ENCODE peak calls at places on chromosomes 3 and 15, in seven cellular contexts. N is prostate gland, H is psoas muscle, S is left lung, P is Caco-2, T is lung, Y is Peyer's patch. C is an unnamed sample.

GRCh38 chr3:162168715-162169114 is 672.1 kb downstream of the OTOL1 start:
- DNase-seq in H (no peak), N (no peak), Y (no peak), P (no peak), S (no peak), T (no peak), C (no peak)

GRCh38 chr3:31908391-31909097 is 72.5 kb downstream of the OSBPL10 start:
- DNase-seq in H (no peak), Y (no peak), P (peak; percentile 27), S (no peak), N (no peak), T (no peak), C (no peak)

GRCh38 chr3:148439254-148439822 is 258.4 kb upstream of the AGTR1 start:
- DNase-seq in S (no peak), P (no peak), T (no peak), Y (no peak), H (no peak), N (no peak), C (no peak)

GRCh38 chr15:23038741-23039150 is 623 bp downstream of the TUBGCP5 start:
- DNase-seq in H (no peak), T (no peak), P (no peak), S (no peak), Y (no peak), N (no peak), C (no peak)

GRCh38 chr3:72665701-72666443 is 182.4 kb downstream of the SHQ1 start:
- DNase-seq in Y (peak; percentile 44), T (peak; percentile 48), S (no peak), H (no peak), P (peak; percentile 67), N (peak; percentile 33), C (no peak)

GRCh38 chr15:70272565-70273355 is 175.0 kb upstream of the TLE3 start:
- DNase-seq in N (no peak), T (no peak), S (no peak), P (peak; percentile 30), H (no peak), Y (no peak), C (no peak)

GRCh38 chr3:168186293-168186983 is 90.7 kb upstream of the GOLIM4 start:
- DNase-seq in T (no peak), N (no peak), Y (no peak), H (no peak), S (no peak), P (no peak), C (no peak)

GRCh38 chr15:34776706-34777105 is 18.6 kb downstream of the ACTC1 start:
- DNase-seq in P (no peak), H (no peak), S (no peak), Y (no peak), T (no peak), N (no peak), C (no peak)

GRCh38 chr3:105367063-105367405 is 325 bp downstream of the ALCAM start:
- DNase-seq in Y (peak; percentile 28), H (no peak), P (peak; percentile 4), N (peak; percentile 17), T (peak; percentile 31), S (peak; percentile 84), C (peak; percentile 77)

GRCh38 chr15:63473999-63474809 is 30.2 kb upstream of the USP3 start:
- DNase-seq in S (no peak), H (no peak), Y (peak; percentile 71), T (no peak), P (peak; percentile 82), N (peak; percentile 86), C (peak; percentile 24)

GRCh38 chr15:31295660-31296059 is 31.0 kb upstream of the KLF13 start:
- DNase-seq in Y (no peak), P (no peak), T (peak; percentile 13), S (no peak), N (peak; percentile 2), H (no peak), C (no peak)

GRCh38 chr3:116930786-116931185 is 221.2 kb downstream of the TUSC7 start:
- DNase-seq in P (no peak), T (no peak), Y (no peak), N (no peak), S (no peak), H (no peak), C (no peak)

GRCh38 chr15:42364529-42364928 is 5.2 kb downstream of the CAPN3 start:
- DNase-seq in H (no peak), Y (no peak), P (no peak), S (no peak), N (peak; percentile 12), T (no peak), C (no peak)

GRCh38 chr3:178436773-178437172 is 99.5 kb upstream of the KCNMB2 start:
- DNase-seq in H (no peak), P (no peak), N (no peak), T (no peak), S (no peak), Y (no peak), C (no peak)

GRCh38 chr15:101013769-101014223 is 94.6 kb downstream of the LRRK1 start:
- DNase-seq in Y (no peak), H (no peak), T (peak; percentile 27), N (no peak), P (no peak), S (no peak), C (no peak)

GRCh38 chr3:44845528-44846520 is 15.9 kb upstream of the TMEM42 start:
- DNase-seq in S (no peak), P (no peak), Y (no peak), H (no peak), N (no peak), T (no peak), C (no peak)

GRCh38 chr3:179880868-179881267 is 155.9 kb downstream of the PEX5L start:
- DNase-seq in N (no peak), Y (no peak), H (no peak), T (no peak), S (no peak), P (no peak), C (no peak)

GRCh38 chr15:95944193-95944592 is 386.3 kb upstream of the NR2F2 start:
- DNase-seq in N (no peak), Y (no peak), S (no peak), T (no peak), P (peak; percentile 65), H (no peak), C (no peak)

GRCh38 chr3:15924914-15925313 is 127.1 kb upstream of the ANKRD28 start:
- DNase-seq in T (no peak), P (no peak), Y (no peak), H (no peak), N (no peak), S (no peak), C (no peak)

DNA sequence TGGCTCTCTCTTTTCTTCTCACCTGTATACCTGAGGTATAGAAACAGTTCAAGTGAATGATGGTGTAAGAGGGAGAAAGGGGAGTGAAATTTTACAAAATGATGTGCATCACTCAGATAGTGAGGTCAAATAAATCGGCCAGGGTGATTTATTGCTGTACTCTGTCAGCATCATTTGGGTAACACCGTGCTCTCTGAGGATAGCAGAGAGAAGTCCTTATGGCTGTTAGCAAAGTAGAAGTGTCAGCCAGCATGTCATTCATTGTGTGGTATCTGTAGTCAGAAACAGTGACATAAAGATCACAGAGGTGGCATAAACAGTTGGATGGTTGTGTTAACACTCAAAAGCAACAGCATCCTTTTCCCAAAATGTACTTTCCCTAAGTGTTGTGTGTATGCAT is 53.4 kb downstream of the PSMD6 start:
- DNase-seq in H (no peak), S (no peak), P (no peak), N (no peak), Y (no peak), T (no peak), C (no peak)
- H3K4me1 ChIP-seq in H (peaks cover 68% of the 10 kb centered on the region), S (peaks cover 30% of the 10 kb centered on the region), P (peaks cover 64% of the 10 kb centered on the region), N (peaks cover 12% of the 10 kb centered on the region), Y (peaks cover 31% of the 10 kb centered on the region), T (peaks cover 14% of the 10 kb centered on the region), C (peaks cover 34% of the 10 kb centered on the region)

GRCh38 chr15:89412906-89413411 is 78.3 kb upstream of the POLG start:
- DNase-seq in Y (no peak), P (no peak), S (no peak), T (no peak), N (no peak), H (no peak), C (no peak)

GRCh38 chr15:89414571-89414970 is 79.9 kb upstream of the POLG start:
- DNase-seq in P (no peak), S (no peak), T (no peak), H (no peak), N (no peak), Y (no peak), C (no peak)

GRCh38 chr15:89416339-89417183 is 79.8 kb downstream of the RHCG start:
- DNase-seq in S (peak; percentile 76), N (no peak), Y (peak; percentile 60), P (peak; percentile 89), T (peak; percentile 49), H (peak; percentile 72), C (peak; percentile 71)

GRCh38 chr15:89417206-89417725 is 79.1 kb downstream of the RHCG start:
- DNase-seq in S (no peak), T (no peak), P (no peak), N (no peak), H (no peak), Y (no peak), C (no peak)

GRCh38 chr15:89413877-89414276 is 79.3 kb upstream of the POLG start:
- DNase-seq in N (no peak), P (no peak), S (no peak), Y (no peak), T (no peak), H (no peak), C (no peak)
- H3K27me3 ChIP-seq in N (peaks cover 57% of the 10 kb centered on the region), P (peaks cover 3% of the 10 kb centered on the region), S (peaks cover 100% of the 10 kb centered on the region), Y (no peaks in the 10 kb centered on the region), T (peaks cover 12% of the 10 kb centered on the region), H (peaks cover 57% of the 10 kb centered on the region), C (peaks cover 7% of the 10 kb centered on the region)

GRCh38 chr15:37880835-37881153 is 53.6 kb upstream of the TMCO5A start:
- DNase-seq in T (no peak), H (no peak), S (no peak), P (no peak), Y (no peak), N (no peak), C (no peak)
- TF ChIP-seq CTCF in T (no peak), H (no peak), S (no peak), P (no peak), Y (no peak), N (peak; percentile 3), C (no peak)

GRCh38 chr15:35871812-35872211 is 325.8 kb upstream of the DPH6 start:
- DNase-seq in H (no peak), P (no peak), N (no peak), S (no peak), T (no peak), Y (no peak), C (no peak)

GRCh38 chr15:35871282-35871681 is 325.3 kb upstream of the DPH6 start:
- DNase-seq in P (no peak), N (no peak), T (no peak), S (no peak), H (no peak), Y (no peak), C (no peak)

GRCh38 chr15:35874260-35874905 is 328.4 kb upstream of the DPH6 start:
- DNase-seq in N (no peak), T (no peak), Y (no peak), S (no peak), H (no peak), P (no peak), C (no peak)

GRCh38 chr15:35876762-35877161 is 330.8 kb upstream of the DPH6 start:
- DNase-seq in N (no peak), S (no peak), T (no peak), H (no peak), P (no peak), Y (no peak), C (no peak)

DNA sequence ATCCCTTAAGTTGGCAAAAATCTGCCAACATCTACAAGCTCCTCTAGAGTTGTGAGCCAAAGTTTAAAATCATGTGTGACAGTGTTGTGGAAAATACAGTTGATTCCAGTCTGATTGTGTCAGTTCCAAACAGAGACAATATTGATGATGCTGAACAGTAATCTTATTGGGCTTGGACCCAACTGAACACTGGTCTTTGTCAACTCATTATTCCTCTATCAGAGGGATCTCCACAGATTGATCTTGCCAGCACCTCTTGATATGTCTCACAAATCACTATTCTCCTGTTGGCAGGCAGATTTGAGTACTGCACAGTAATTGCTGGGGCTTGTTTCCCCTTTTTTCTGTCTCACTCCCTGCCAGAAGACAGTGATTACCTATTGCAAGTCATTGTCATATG is 326.6 kb upstream of the DPH6 start:
- DNase-seq in S (no peak), T (no peak), Y (no peak), P (no peak), N (no peak), H (no peak), C (no peak)
- H3K4me1 ChIP-seq in S (no peaks in the 10 kb centered on the region), T (no peaks in the 10 kb centered on the region), Y (no peaks in the 10 kb centered on the region), P (peaks cover 4% of the 10 kb centered on the region), N (no peaks in the 10 kb centered on the region), H (no peaks in the 10 kb centered on the region), C (no peaks in the 10 kb centered on the region)